ENCODE peak calls at places on chromosomes 7 and 10, in nine cellular contexts. R, G, O, D, Q, U, N, E and Z are unnamed samples.
A peak's percentile ranks its signal among the peaks of the same experiment; 100 is the strongest.

GRCh38 chr7:37527109-37527508 is 78.4 kb upstream of the ELMO1 start:
- DNase-seq in R (no peak), G (no peak), O (no peak), D (no peak), Q (no peak), U (no peak), N (no peak), E (no peak), Z (no peak)

GRCh38 chr7:158550886-158551452 is 36.7 kb downstream of the PTPRN2 start:
- DNase-seq in R (no peak), G (no peak), O (no peak), D (no peak), Q (no peak), U (no peak), N (no peak), E (peak; percentile 30), Z (no peak)

GRCh38 chr10:14220026-14220425 is 110.7 kb downstream of the FRMD4A start:
- DNase-seq in R (no peak), G (no peak), O (no peak), D (no peak), Q (no peak), U (no peak), N (no peak), E (no peak), Z (no peak)

GRCh38 chr10:60032723-60033122 is 126.4 kb upstream of the CCDC6 start:
- DNase-seq in R (peak; percentile 6), G (peak; percentile 60), O (no peak), D (peak; percentile 51), Q (peak; percentile 81), U (peak; percentile 57), N (no peak), E (no peak), Z (peak; percentile 65)

GRCh38 chr10:109647627-109648026 is 275.7 kb downstream of the XPNPEP1 start:
- DNase-seq in R (no peak), G (peak; percentile 14), O (no peak), D (peak; percentile 26), Q (no peak), U (no peak), N (no peak), E (no peak), Z (no peak)

GRCh38 chr10:132445516-132446194 is 48.7 kb downstream of the PWWP2B start:
- DNase-seq in R (no peak), G (no peak), O (no peak), D (no peak), Q (no peak), U (no peak), N (no peak), E (no peak), Z (no peak)

GRCh38 chr7:22255834-22256233 is 101.1 kb downstream of the RAPGEF5 start:
- DNase-seq in R (no peak), G (no peak), O (no peak), D (peak; percentile 52), Q (no peak), U (no peak), N (no peak), E (no peak), Z (no peak)

GRCh38 chr7:16918288-16918895 is 36.6 kb upstream of the AGR3 start:
- DNase-seq in R (peak; percentile 48), G (no peak), O (no peak), D (peak; percentile 52), Q (peak; percentile 74), U (no peak), N (no peak), E (no peak), Z (peak; percentile 54)

GRCh38 chr10:47253651-47254375 is 46.2 kb upstream of the GDF10 start:
- DNase-seq in R (no peak), G (peak; percentile 1), O (no peak), D (peak; percentile 18), Q (peak; percentile 21), U (peak; percentile 65), N (no peak), E (no peak), Z (peak; percentile 54)

GRCh38 chr7:129776397-129776792 is 164.9 kb downstream of the NRF1 start:
- DNase-seq in R (no peak), G (no peak), O (no peak), D (no peak), Q (no peak), U (no peak), N (no peak), E (no peak), Z (no peak)

GRCh38 chr7:129779602-129780256 is 168.2 kb downstream of the NRF1 start:
- DNase-seq in R (peak; percentile 67), G (peak; percentile 49), O (peak; percentile 31), D (no peak), Q (no peak), U (no peak), N (no peak), E (peak; percentile 85), Z (no peak)

GRCh38 chr7:129777195-129777844 is 165.8 kb downstream of the NRF1 start:
- DNase-seq in R (no peak), G (no peak), O (no peak), D (no peak), Q (no peak), U (no peak), N (no peak), E (no peak), Z (no peak)

GRCh38 chr7:129778770-129779601 is 167.5 kb downstream of the NRF1 start:
- DNase-seq in R (no peak), G (no peak), O (no peak), D (no peak), Q (no peak), U (no peak), N (no peak), E (no peak), Z (no peak)

GRCh38 chr7:129777993-129778769 is 166.7 kb downstream of the NRF1 start:
- DNase-seq in R (peak; percentile 27), G (no peak), O (no peak), D (no peak), Q (no peak), U (no peak), N (no peak), E (no peak), Z (no peak)
- H3K4me1 ChIP-seq in R (no peaks in the 10 kb centered on the region), G (peaks cover 49% of the 10 kb centered on the region), O (peaks cover 5% of the 10 kb centered on the region), D (peaks cover 5% of the 10 kb centered on the region), Q (peaks cover 50% of the 10 kb centered on the region), U (peaks cover 48% of the 10 kb centered on the region), N (peaks cover 41% of the 10 kb centered on the region), E (peaks cover 51% of the 10 kb centered on the region), Z (peaks cover 44% of the 10 kb centered on the region)

GRCh38 chr10:120507651-120508050 is 50.6 kb downstream of the PLPP4 start:
- DNase-seq in R (no peak), G (no peak), O (no peak), D (no peak), Q (no peak), U (no peak), N (no peak), E (no peak), Z (no peak)
- H3K27ac ChIP-seq in R (no peak overlapping the region), G (no peak overlapping the region), O (no peak overlapping the region), D (no peak overlapping the region), Q (no peak overlapping the region), U (no peak overlapping the region), N (no peak overlapping the region), E (no peak overlapping the region), Z (no peak overlapping the region)

DNA sequence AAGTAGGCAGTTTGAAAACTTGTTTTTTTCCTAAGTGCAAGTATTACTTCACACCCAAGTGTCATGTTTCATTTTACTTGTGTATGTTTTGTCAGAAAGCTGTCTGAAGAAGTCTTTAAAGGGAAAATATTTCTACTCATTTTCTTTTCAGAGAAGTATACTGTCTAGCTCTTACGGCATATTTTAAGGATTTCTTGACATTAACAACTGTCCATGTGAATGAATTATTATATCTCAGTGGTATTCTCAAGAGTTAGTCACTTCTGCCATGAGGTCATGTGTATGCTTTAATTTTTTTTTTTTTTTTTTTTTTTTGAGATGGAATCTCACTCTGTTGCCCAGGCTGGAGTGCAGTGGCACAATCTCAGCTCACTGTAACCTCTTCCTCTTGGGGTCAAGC is 229.5 kb downstream of the BICC1 start:
- DNase-seq in R (no peak), G (no peak), O (no peak), D (no peak), Q (no peak), U (no peak), N (no peak), E (no peak), Z (no peak)
- H3K27me3 ChIP-seq in R (no peaks in the 10 kb centered on the region), G (no peaks in the 10 kb centered on the region), O (no peaks in the 10 kb centered on the region), D (no peaks in the 10 kb centered on the region), Q (no peaks in the 10 kb centered on the region), U (no peaks in the 10 kb centered on the region), N (no peaks in the 10 kb centered on the region), E (no peaks in the 10 kb centered on the region), Z (no peaks in the 10 kb centered on the region)

DNA sequence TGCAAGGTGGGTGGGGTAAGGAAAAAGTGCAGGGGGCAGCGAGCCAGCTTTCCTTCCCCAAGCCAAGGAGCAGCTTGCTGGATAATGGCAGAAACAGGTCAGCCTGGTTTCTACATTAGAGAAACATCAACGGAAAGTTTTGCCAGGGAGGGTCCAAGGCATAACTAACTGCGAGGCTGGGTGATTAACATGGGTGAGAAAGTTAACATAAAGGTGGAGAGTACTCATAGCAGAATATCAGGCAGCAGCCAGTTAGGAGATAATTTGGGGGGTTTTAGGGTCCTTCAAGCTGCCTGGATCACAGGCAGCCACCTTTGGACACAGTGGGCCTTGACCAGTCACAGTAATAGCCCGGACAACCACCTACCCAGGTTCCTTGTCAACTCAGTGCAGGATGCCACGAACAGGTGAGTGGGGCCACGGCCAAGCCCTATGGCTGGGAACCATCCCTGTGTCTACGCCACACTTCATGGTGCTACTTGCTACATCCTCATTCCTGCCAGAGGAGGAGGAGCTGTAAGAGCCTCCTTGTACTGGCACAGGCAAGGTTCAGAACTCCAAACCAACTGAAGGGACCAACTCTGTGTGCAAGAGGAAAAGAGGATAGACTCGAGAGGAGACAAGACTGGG is 20.1 kb downstream of the ITPRIP start:
- DNase-seq in R (no peak), G (no peak), O (peak; percentile 30), D (no peak), Q (peak; percentile 4), U (peak; percentile 21), N (no peak), E (no peak), Z (no peak)
- H3K4me1 ChIP-seq in R (peaks cover 5% of the 10 kb centered on the region), G (peaks cover 41% of the 10 kb centered on the region), O (peaks cover 18% of the 10 kb centered on the region), D (peaks cover 17% of the 10 kb centered on the region), Q (peaks cover 72% of the 10 kb centered on the region), U (peaks cover 73% of the 10 kb centered on the region), N (peaks cover 41% of the 10 kb centered on the region), E (peaks cover 71% of the 10 kb centered on the region), Z (peaks cover 43% of the 10 kb centered on the region)